ENCODE peak calls at places on chromosomes 5 and 9, in eight cellular contexts. One of them, this sample, is unnamed.

GRCh38 chr9:2132484-2133082 is 117.4 kb downstream of the SMARCA2 start:
- DNase-seq in caudate nucleus: no peak
- DNase-seq in T-helper 17 cell: no peak
- DNase-seq in GM12891: no peak
- DNase-seq in mesendoderm: peak; percentile 68
- DNase-seq in right atrium auricular region: no peak
- DNase-seq in ELF-1: peak; percentile 28
- DNase-seq in NCI-H1694 treated with DMSO at 0.1 percent for 48 hours: peak; percentile 45
- DNase-seq in this sample: no peak

GRCh38 chr5:147057051-147057450 is 177.8 kb upstream of the STK32A start:
- DNase-seq in NCI-H1694 treated with DMSO at 0.1 percent for 48 hours: no peak
- DNase-seq in caudate nucleus: no peak
- DNase-seq in ELF-1: no peak
- DNase-seq in GM12891: no peak
- DNase-seq in right atrium auricular region: no peak
- DNase-seq in T-helper 17 cell: no peak
- DNase-seq in mesendoderm: no peak
- DNase-seq in this sample: no peak

GRCh38 chr9:108761530-108762347 is 94.0 kb downstream of the ACTL7B start:
- DNase-seq in ELF-1: peak; percentile 75
- DNase-seq in NCI-H1694 treated with DMSO at 0.1 percent for 48 hours: peak; percentile 49
- DNase-seq in GM12891: peak; percentile 46
- DNase-seq in mesendoderm: peak; percentile 70
- DNase-seq in T-helper 17 cell: no peak
- DNase-seq in caudate nucleus: no peak
- DNase-seq in right atrium auricular region: peak; percentile 70
- DNase-seq in this sample: no peak

GRCh38 chr9:89941875-89942274 is 337.1 kb downstream of the GADD45G start:
- DNase-seq in caudate nucleus: no peak
- DNase-seq in ELF-1: no peak
- DNase-seq in right atrium auricular region: peak; percentile 13
- DNase-seq in NCI-H1694 treated with DMSO at 0.1 percent for 48 hours: peak; percentile 20
- DNase-seq in T-helper 17 cell: no peak
- DNase-seq in mesendoderm: no peak
- DNase-seq in GM12891: no peak
- DNase-seq in this sample: no peak

GRCh38 chr5:97111612-97112011 is 30.8 kb downstream of the LIX1 start:
- DNase-seq in T-helper 17 cell: no peak
- DNase-seq in mesendoderm: no peak
- DNase-seq in right atrium auricular region: no peak
- DNase-seq in ELF-1: no peak
- DNase-seq in caudate nucleus: no peak
- DNase-seq in NCI-H1694 treated with DMSO at 0.1 percent for 48 hours: no peak
- DNase-seq in GM12891: no peak
- DNase-seq in this sample: no peak

GRCh38 chr5:58452566-58453258 is 7.2 kb downstream of the PLK2 start:
- DNase-seq in NCI-H1694 treated with DMSO at 0.1 percent for 48 hours: no peak
- DNase-seq in mesendoderm: no peak
- DNase-seq in GM12891: no peak
- DNase-seq in right atrium auricular region: no peak
- DNase-seq in T-helper 17 cell: no peak
- DNase-seq in ELF-1: peak; percentile 6
- DNase-seq in caudate nucleus: no peak
- DNase-seq in this sample: no peak

GRCh38 chr5:118687085-118687484 is 301.3 kb downstream of the DTWD2 start:
- DNase-seq in GM12891: no peak
- DNase-seq in ELF-1: no peak
- DNase-seq in NCI-H1694 treated with DMSO at 0.1 percent for 48 hours: no peak
- DNase-seq in right atrium auricular region: no peak
- DNase-seq in caudate nucleus: no peak
- DNase-seq in T-helper 17 cell: no peak
- DNase-seq in mesendoderm: no peak
- DNase-seq in this sample: no peak

GRCh38 chr9:36018755-36019720 is 17.7 kb upstream of the RECK start:
- DNase-seq in right atrium auricular region: no peak
- DNase-seq in GM12891: no peak
- DNase-seq in mesendoderm: no peak
- DNase-seq in T-helper 17 cell: no peak
- DNase-seq in NCI-H1694 treated with DMSO at 0.1 percent for 48 hours: no peak
- DNase-seq in caudate nucleus: no peak
- DNase-seq in ELF-1: no peak
- DNase-seq in this sample: no peak

GRCh38 chr5:134092875-134093274 is 21.6 kb upstream of the TCF7 start:
- DNase-seq in GM12891: no peak
- DNase-seq in NCI-H1694 treated with DMSO at 0.1 percent for 48 hours: no peak
- DNase-seq in ELF-1: no peak
- DNase-seq in right atrium auricular region: no peak
- DNase-seq in caudate nucleus: no peak
- DNase-seq in mesendoderm: no peak
- DNase-seq in T-helper 17 cell: no peak
- DNase-seq in this sample: no peak

GRCh38 chr9:137582286-137582860 is 3.6 kb upstream of the DPH7 start:
- DNase-seq in ELF-1: no peak
- DNase-seq in mesendoderm: peak; percentile 37
- DNase-seq in GM12891: no peak
- DNase-seq in caudate nucleus: no peak
- DNase-seq in NCI-H1694 treated with DMSO at 0.1 percent for 48 hours: peak; percentile 17
- DNase-seq in T-helper 17 cell: no peak
- DNase-seq in right atrium auricular region: no peak
- DNase-seq in this sample: no peak

GRCh38 chr9:126615251-126615790 is 1.6 kb downstream of the LMX1B start:
- DNase-seq in GM12891: peak; percentile 35
- DNase-seq in mesendoderm: peak; percentile 63
- DNase-seq in caudate nucleus: no peak
- DNase-seq in T-helper 17 cell: no peak
- DNase-seq in right atrium auricular region: peak; percentile 72
- DNase-seq in ELF-1: peak; percentile 57
- DNase-seq in NCI-H1694 treated with DMSO at 0.1 percent for 48 hours: no peak
- DNase-seq in this sample: no peak

GRCh38 chr9:15144567-15145174 is 162.3 kb downstream of the TTC39B start:
- DNase-seq in NCI-H1694 treated with DMSO at 0.1 percent for 48 hours: peak; percentile 26
- DNase-seq in mesendoderm: no peak
- DNase-seq in right atrium auricular region: no peak
- DNase-seq in GM12891: no peak
- DNase-seq in ELF-1: no peak
- DNase-seq in T-helper 17 cell: no peak
- DNase-seq in caudate nucleus: peak; percentile 25
- DNase-seq in this sample: no peak

GRCh38 chr5:87403899-87404298 is 8.8 kb downstream of the CCNH start:
- DNase-seq in mesendoderm: no peak
- DNase-seq in GM12891: no peak
- DNase-seq in NCI-H1694 treated with DMSO at 0.1 percent for 48 hours: no peak
- DNase-seq in caudate nucleus: no peak
- DNase-seq in T-helper 17 cell: no peak
- DNase-seq in ELF-1: no peak
- DNase-seq in right atrium auricular region: no peak
- DNase-seq in this sample: no peak